ENCODE peak calls at places on chromosomes 13 and 19, in nine cellular contexts. One of them, this sample, is unnamed.

GRCh38 chr19:3547301-3547731 is 8.3 kb downstream of the TEKTIP1 start:
- DNase-seq in amygdala: no peak
- DNase-seq in neural progenitor cell: peak; percentile 27
- DNase-seq in transverse colon: no peak
- DNase-seq in T-helper 9 cell: peak; percentile 26
- DNase-seq in Daoy: no peak
- DNase-seq in GM23248: peak; percentile 53
- DNase-seq in stimulated activated CD4-positive, alpha-beta T cell treated with anti-CD3 and anti-CD28 coated beads, Interleukin-1b, Interleukin-23, amount 100 ng/mL, for 24 hours: no peak
- DNase-seq in SW 1271: no peak
- DNase-seq in this sample: no peak

GRCh38 chr19:41701401-41702075 is 6.9 kb upstream of the CEACAM5 start:
- DNase-seq in amygdala: no peak
- DNase-seq in neural progenitor cell: no peak
- DNase-seq in transverse colon: peak; percentile 70
- DNase-seq in T-helper 9 cell: no peak
- DNase-seq in Daoy: peak; percentile 55
- DNase-seq in GM23248: peak; percentile 5
- DNase-seq in stimulated activated CD4-positive, alpha-beta T cell treated with anti-CD3 and anti-CD28 coated beads, Interleukin-1b, Interleukin-23, amount 100 ng/mL, for 24 hours: no peak
- DNase-seq in SW 1271: peak; percentile 9
- DNase-seq in this sample: no peak

GRCh38 chr19:12778020-12778904 is 2.9 kb upstream of the HOOK2 start:
- DNase-seq in amygdala: peak; percentile 57
- DNase-seq in neural progenitor cell: peak; percentile 56
- DNase-seq in transverse colon: peak; percentile 78
- DNase-seq in T-helper 9 cell: no peak
- DNase-seq in Daoy: peak; percentile 84
- DNase-seq in GM23248: peak; percentile 88
- DNase-seq in stimulated activated CD4-positive, alpha-beta T cell treated with anti-CD3 and anti-CD28 coated beads, Interleukin-1b, Interleukin-23, amount 100 ng/mL, for 24 hours: no peak
- DNase-seq in SW 1271: peak; percentile 47
- DNase-seq in this sample: no peak

GRCh38 chr19:33376423-33376822 is 2.9 kb downstream of the CEBPG start:
- DNase-seq in amygdala: no peak
- DNase-seq in neural progenitor cell: no peak
- DNase-seq in transverse colon: peak; percentile 91
- DNase-seq in T-helper 9 cell: no peak
- DNase-seq in Daoy: peak; percentile 82
- DNase-seq in GM23248: peak; percentile 94
- DNase-seq in stimulated activated CD4-positive, alpha-beta T cell treated with anti-CD3 and anti-CD28 coated beads, Interleukin-1b, Interleukin-23, amount 100 ng/mL, for 24 hours: no peak
- DNase-seq in SW 1271: peak; percentile 39
- DNase-seq in this sample: peak; percentile 63

GRCh38 chr13:69585656-69586055 is 522.0 kb upstream of the ATXN8OS start:
- DNase-seq in amygdala: no peak
- DNase-seq in neural progenitor cell: no peak
- DNase-seq in transverse colon: no peak
- DNase-seq in T-helper 9 cell: no peak
- DNase-seq in Daoy: no peak
- DNase-seq in GM23248: no peak
- DNase-seq in stimulated activated CD4-positive, alpha-beta T cell treated with anti-CD3 and anti-CD28 coated beads, Interleukin-1b, Interleukin-23, amount 100 ng/mL, for 24 hours: no peak
- DNase-seq in SW 1271: peak; percentile 7
- DNase-seq in this sample: no peak

GRCh38 chr19:45117167-45117594 is 24.2 kb downstream of the PPP1R37 start:
- DNase-seq in amygdala: peak; percentile 7
- DNase-seq in neural progenitor cell: peak; percentile 63
- DNase-seq in transverse colon: peak; percentile 65
- DNase-seq in T-helper 9 cell: no peak
- DNase-seq in Daoy: peak; percentile 61
- DNase-seq in GM23248: peak; percentile 17
- DNase-seq in stimulated activated CD4-positive, alpha-beta T cell treated with anti-CD3 and anti-CD28 coated beads, Interleukin-1b, Interleukin-23, amount 100 ng/mL, for 24 hours: peak; percentile 68
- DNase-seq in SW 1271: no peak
- DNase-seq in this sample: no peak

GRCh38 chr19:45581576-45581975 is 3.0 kb downstream of the OPA3 start:
- DNase-seq in amygdala: no peak
- DNase-seq in neural progenitor cell: no peak
- DNase-seq in transverse colon: no peak
- DNase-seq in T-helper 9 cell: no peak
- DNase-seq in Daoy: no peak
- DNase-seq in GM23248: no peak
- DNase-seq in stimulated activated CD4-positive, alpha-beta T cell treated with anti-CD3 and anti-CD28 coated beads, Interleukin-1b, Interleukin-23, amount 100 ng/mL, for 24 hours: no peak
- DNase-seq in SW 1271: no peak
- DNase-seq in this sample: no peak

GRCh38 chr13:31742102-31742695 is 2.9 kb downstream of the RXFP2 start:
- DNase-seq in amygdala: peak; percentile 33
- DNase-seq in neural progenitor cell: peak; percentile 85
- DNase-seq in transverse colon: peak; percentile 55
- DNase-seq in T-helper 9 cell: peak; percentile 55
- DNase-seq in Daoy: peak; percentile 61
- DNase-seq in GM23248: peak; percentile 85
- DNase-seq in stimulated activated CD4-positive, alpha-beta T cell treated with anti-CD3 and anti-CD28 coated beads, Interleukin-1b, Interleukin-23, amount 100 ng/mL, for 24 hours: peak; percentile 32
- DNase-seq in SW 1271: peak; percentile 41
- DNase-seq in this sample: no peak

GRCh38 chr19:17405250-17406038 is at the start of gene BST2:
- DNase-seq in amygdala: peak; percentile 28
- DNase-seq in neural progenitor cell: peak; percentile 53
- DNase-seq in transverse colon: peak; percentile 51
- DNase-seq in T-helper 9 cell: no peak
- DNase-seq in Daoy: peak; percentile 80
- DNase-seq in GM23248: peak; percentile 31
- DNase-seq in stimulated activated CD4-positive, alpha-beta T cell treated with anti-CD3 and anti-CD28 coated beads, Interleukin-1b, Interleukin-23, amount 100 ng/mL, for 24 hours: peak; percentile 36
- DNase-seq in SW 1271: peak; percentile 73
- DNase-seq in this sample: no peak

GRCh38 chr13:46478641-46479040 is 74.3 kb upstream of the LRCH1 start:
- DNase-seq in amygdala: no peak
- DNase-seq in neural progenitor cell: no peak
- DNase-seq in transverse colon: no peak
- DNase-seq in T-helper 9 cell: no peak
- DNase-seq in Daoy: no peak
- DNase-seq in GM23248: peak; percentile 34
- DNase-seq in stimulated activated CD4-positive, alpha-beta T cell treated with anti-CD3 and anti-CD28 coated beads, Interleukin-1b, Interleukin-23, amount 100 ng/mL, for 24 hours: no peak
- DNase-seq in SW 1271: no peak
- DNase-seq in this sample: no peak

GRCh38 chr13:27125357-27126282 is 46.0 kb downstream of the USP12 start:
- DNase-seq in amygdala: no peak
- DNase-seq in neural progenitor cell: no peak
- DNase-seq in transverse colon: no peak
- DNase-seq in T-helper 9 cell: no peak
- DNase-seq in Daoy: no peak
- DNase-seq in GM23248: no peak
- DNase-seq in stimulated activated CD4-positive, alpha-beta T cell treated with anti-CD3 and anti-CD28 coated beads, Interleukin-1b, Interleukin-23, amount 100 ng/mL, for 24 hours: no peak
- DNase-seq in SW 1271: peak; percentile 88
- DNase-seq in this sample: no peak

GRCh38 chr19:32017341-32017948 is 328.0 kb upstream of the ZNF507 start:
- DNase-seq in amygdala: no peak
- DNase-seq in neural progenitor cell: no peak
- DNase-seq in transverse colon: no peak
- DNase-seq in T-helper 9 cell: no peak
- DNase-seq in Daoy: peak; percentile 69
- DNase-seq in GM23248: peak; percentile 47
- DNase-seq in stimulated activated CD4-positive, alpha-beta T cell treated with anti-CD3 and anti-CD28 coated beads, Interleukin-1b, Interleukin-23, amount 100 ng/mL, for 24 hours: no peak
- DNase-seq in SW 1271: no peak
- DNase-seq in this sample: no peak

GRCh38 chr13:98606296-98606695 is 29.4 kb upstream of the STK24 start:
- DNase-seq in amygdala: no peak
- DNase-seq in neural progenitor cell: peak; percentile 37
- DNase-seq in transverse colon: no peak
- DNase-seq in T-helper 9 cell: no peak
- DNase-seq in Daoy: no peak
- DNase-seq in GM23248: no peak
- DNase-seq in stimulated activated CD4-positive, alpha-beta T cell treated with anti-CD3 and anti-CD28 coated beads, Interleukin-1b, Interleukin-23, amount 100 ng/mL, for 24 hours: no peak
- DNase-seq in SW 1271: no peak
- DNase-seq in this sample: no peak

GRCh38 chr19:33487901-33488817 is 33.4 kb downstream of the PEPD start:
- DNase-seq in amygdala: no peak
- DNase-seq in neural progenitor cell: no peak
- DNase-seq in transverse colon: no peak
- DNase-seq in T-helper 9 cell: no peak
- DNase-seq in Daoy: no peak
- DNase-seq in GM23248: no peak
- DNase-seq in stimulated activated CD4-positive, alpha-beta T cell treated with anti-CD3 and anti-CD28 coated beads, Interleukin-1b, Interleukin-23, amount 100 ng/mL, for 24 hours: no peak
- DNase-seq in SW 1271: no peak
- DNase-seq in this sample: no peak

GRCh38 chr19:52590728-52591127 is 20.6 kb downstream of the ZNF701 start:
- DNase-seq in amygdala: no peak
- DNase-seq in neural progenitor cell: peak; percentile 22
- DNase-seq in transverse colon: no peak
- DNase-seq in T-helper 9 cell: no peak
- DNase-seq in Daoy: no peak
- DNase-seq in GM23248: no peak
- DNase-seq in stimulated activated CD4-positive, alpha-beta T cell treated with anti-CD3 and anti-CD28 coated beads, Interleukin-1b, Interleukin-23, amount 100 ng/mL, for 24 hours: no peak
- DNase-seq in SW 1271: no peak
- DNase-seq in this sample: no peak

GRCh38 chr19:56837004-56837403 is 3.5 kb downstream of the PEG3 start:
- DNase-seq in amygdala: peak; percentile 25
- DNase-seq in neural progenitor cell: no peak
- DNase-seq in transverse colon: no peak
- DNase-seq in T-helper 9 cell: no peak
- DNase-seq in Daoy: peak; percentile 70
- DNase-seq in GM23248: peak; percentile 18
- DNase-seq in stimulated activated CD4-positive, alpha-beta T cell treated with anti-CD3 and anti-CD28 coated beads, Interleukin-1b, Interleukin-23, amount 100 ng/mL, for 24 hours: no peak
- DNase-seq in SW 1271: no peak
- DNase-seq in this sample: no peak

GRCh38 chr19:35140898-35141626 is 2.0 kb upstream of the FXYD7 start:
- DNase-seq in amygdala: peak; percentile 95
- DNase-seq in neural progenitor cell: peak; percentile 96
- DNase-seq in transverse colon: peak; percentile 97
- DNase-seq in T-helper 9 cell: peak; percentile 98
- DNase-seq in Daoy: peak; percentile 94
- DNase-seq in GM23248: peak; percentile 92
- DNase-seq in stimulated activated CD4-positive, alpha-beta T cell treated with anti-CD3 and anti-CD28 coated beads, Interleukin-1b, Interleukin-23, amount 100 ng/mL, for 24 hours: peak; percentile 99
- DNase-seq in SW 1271: peak; percentile 82
- DNase-seq in this sample: peak; percentile 100

GRCh38 chr19:8607386-8607785 is 3.1 kb downstream of the ADAMTS10 start:
- DNase-seq in amygdala: no peak
- DNase-seq in neural progenitor cell: no peak
- DNase-seq in transverse colon: no peak
- DNase-seq in T-helper 9 cell: no peak
- DNase-seq in Daoy: peak; percentile 76
- DNase-seq in GM23248: peak; percentile 82
- DNase-seq in stimulated activated CD4-positive, alpha-beta T cell treated with anti-CD3 and anti-CD28 coated beads, Interleukin-1b, Interleukin-23, amount 100 ng/mL, for 24 hours: no peak
- DNase-seq in SW 1271: no peak
- DNase-seq in this sample: no peak

GRCh38 chr13:39448831-39449230 is 154.2 kb downstream of the LHFPL6 start:
- DNase-seq in amygdala: no peak
- DNase-seq in neural progenitor cell: peak; percentile 4
- DNase-seq in transverse colon: no peak
- DNase-seq in T-helper 9 cell: no peak
- DNase-seq in Daoy: no peak
- DNase-seq in GM23248: no peak
- DNase-seq in stimulated activated CD4-positive, alpha-beta T cell treated with anti-CD3 and anti-CD28 coated beads, Interleukin-1b, Interleukin-23, amount 100 ng/mL, for 24 hours: no peak
- DNase-seq in SW 1271: no peak
- DNase-seq in this sample: no peak

GRCh38 chr13:46142692-46143238 is 37.9 kb upstream of the CPB2 start:
- DNase-seq in amygdala: no peak
- DNase-seq in neural progenitor cell: peak; percentile 31
- DNase-seq in transverse colon: no peak
- DNase-seq in T-helper 9 cell: no peak
- DNase-seq in Daoy: no peak
- DNase-seq in GM23248: no peak
- DNase-seq in stimulated activated CD4-positive, alpha-beta T cell treated with anti-CD3 and anti-CD28 coated beads, Interleukin-1b, Interleukin-23, amount 100 ng/mL, for 24 hours: no peak
- DNase-seq in SW 1271: no peak
- DNase-seq in this sample: no peak

GRCh38 chr19:5150902-5151741 is 182.2 kb downstream of the KDM4B start:
- DNase-seq in amygdala: no peak
- DNase-seq in neural progenitor cell: no peak
- DNase-seq in transverse colon: no peak
- DNase-seq in T-helper 9 cell: no peak
- DNase-seq in Daoy: no peak
- DNase-seq in GM23248: no peak
- DNase-seq in stimulated activated CD4-positive, alpha-beta T cell treated with anti-CD3 and anti-CD28 coated beads, Interleukin-1b, Interleukin-23, amount 100 ng/mL, for 24 hours: no peak
- DNase-seq in SW 1271: no peak
- DNase-seq in this sample: no peak

GRCh38 chr13:51780099-51780498 is 23.9 kb downstream of the DHRS12 start:
- DNase-seq in amygdala: no peak
- DNase-seq in neural progenitor cell: no peak
- DNase-seq in transverse colon: no peak
- DNase-seq in T-helper 9 cell: no peak
- DNase-seq in Daoy: no peak
- DNase-seq in GM23248: no peak
- DNase-seq in stimulated activated CD4-positive, alpha-beta T cell treated with anti-CD3 and anti-CD28 coated beads, Interleukin-1b, Interleukin-23, amount 100 ng/mL, for 24 hours: no peak
- DNase-seq in SW 1271: no peak
- DNase-seq in this sample: no peak

GRCh38 chr13:101544979-101545378 is 92.5 kb downstream of the ITGBL1 start:
- DNase-seq in amygdala: no peak
- DNase-seq in neural progenitor cell: no peak
- DNase-seq in transverse colon: no peak
- DNase-seq in T-helper 9 cell: no peak
- DNase-seq in Daoy: no peak
- DNase-seq in GM23248: no peak
- DNase-seq in stimulated activated CD4-positive, alpha-beta T cell treated with anti-CD3 and anti-CD28 coated beads, Interleukin-1b, Interleukin-23, amount 100 ng/mL, for 24 hours: no peak
- DNase-seq in SW 1271: no peak
- DNase-seq in this sample: no peak

GRCh38 chr19:57830071-57830602 is at the start of gene ZNF587B:
- DNase-seq in amygdala: peak; percentile 65
- DNase-seq in neural progenitor cell: peak; percentile 95
- DNase-seq in transverse colon: peak; percentile 64
- DNase-seq in T-helper 9 cell: peak; percentile 17
- DNase-seq in Daoy: peak; percentile 44
- DNase-seq in GM23248: peak; percentile 64
- DNase-seq in stimulated activated CD4-positive, alpha-beta T cell treated with anti-CD3 and anti-CD28 coated beads, Interleukin-1b, Interleukin-23, amount 100 ng/mL, for 24 hours: no peak
- DNase-seq in SW 1271: no peak
- DNase-seq in this sample: peak; percentile 34

GRCh38 chr19:55305491-55305890 is 19.6 kb downstream of the TMEM150B start:
- DNase-seq in amygdala: no peak
- DNase-seq in neural progenitor cell: peak; percentile 76
- DNase-seq in transverse colon: no peak
- DNase-seq in T-helper 9 cell: peak; percentile 45
- DNase-seq in Daoy: peak; percentile 36
- DNase-seq in GM23248: peak; percentile 50
- DNase-seq in stimulated activated CD4-positive, alpha-beta T cell treated with anti-CD3 and anti-CD28 coated beads, Interleukin-1b, Interleukin-23, amount 100 ng/mL, for 24 hours: peak; percentile 30
- DNase-seq in SW 1271: peak; percentile 7
- DNase-seq in this sample: peak; percentile 79

GRCh38 chr19:56141416-56141992 is 417 bp downstream of the ZNF444 start:
- DNase-seq in amygdala: no peak
- DNase-seq in neural progenitor cell: peak; percentile 59
- DNase-seq in transverse colon: peak; percentile 29
- DNase-seq in T-helper 9 cell: no peak
- DNase-seq in Daoy: no peak
- DNase-seq in GM23248: peak; percentile 59
- DNase-seq in stimulated activated CD4-positive, alpha-beta T cell treated with anti-CD3 and anti-CD28 coated beads, Interleukin-1b, Interleukin-23, amount 100 ng/mL, for 24 hours: no peak
- DNase-seq in SW 1271: no peak
- DNase-seq in this sample: no peak

GRCh38 chr19:7637374-7638256 is 705 bp downstream of the STXBP2 start:
- DNase-seq in amygdala: peak; percentile 6
- DNase-seq in neural progenitor cell: peak; percentile 36
- DNase-seq in transverse colon: peak; percentile 59
- DNase-seq in T-helper 9 cell: no peak
- DNase-seq in Daoy: peak; percentile 53
- DNase-seq in GM23248: no peak
- DNase-seq in stimulated activated CD4-positive, alpha-beta T cell treated with anti-CD3 and anti-CD28 coated beads, Interleukin-1b, Interleukin-23, amount 100 ng/mL, for 24 hours: no peak
- DNase-seq in SW 1271: no peak
- DNase-seq in this sample: no peak

GRCh38 chr13:50543767-50544166 is 299.7 kb downstream of the DLEU7 start:
- DNase-seq in amygdala: no peak
- DNase-seq in neural progenitor cell: peak; percentile 26
- DNase-seq in transverse colon: no peak
- DNase-seq in T-helper 9 cell: no peak
- DNase-seq in Daoy: peak; percentile 53
- DNase-seq in GM23248: peak; percentile 84
- DNase-seq in stimulated activated CD4-positive, alpha-beta T cell treated with anti-CD3 and anti-CD28 coated beads, Interleukin-1b, Interleukin-23, amount 100 ng/mL, for 24 hours: no peak
- DNase-seq in SW 1271: no peak
- DNase-seq in this sample: no peak

GRCh38 chr19:46132508-46133100 is 8.1 kb upstream of the IGFL3 start:
- DNase-seq in amygdala: no peak
- DNase-seq in neural progenitor cell: no peak
- DNase-seq in transverse colon: no peak
- DNase-seq in T-helper 9 cell: no peak
- DNase-seq in Daoy: no peak
- DNase-seq in GM23248: peak; percentile 44
- DNase-seq in stimulated activated CD4-positive, alpha-beta T cell treated with anti-CD3 and anti-CD28 coated beads, Interleukin-1b, Interleukin-23, amount 100 ng/mL, for 24 hours: no peak
- DNase-seq in SW 1271: no peak
- DNase-seq in this sample: no peak

GRCh38 chr19:17332677-17333581 is 1.7 kb downstream of the ANO8 start:
- DNase-seq in amygdala: peak; percentile 58
- DNase-seq in neural progenitor cell: peak; percentile 77
- DNase-seq in transverse colon: no peak
- DNase-seq in T-helper 9 cell: no peak
- DNase-seq in Daoy: peak; percentile 54
- DNase-seq in GM23248: peak; percentile 62
- DNase-seq in stimulated activated CD4-positive, alpha-beta T cell treated with anti-CD3 and anti-CD28 coated beads, Interleukin-1b, Interleukin-23, amount 100 ng/mL, for 24 hours: no peak
- DNase-seq in SW 1271: peak; percentile 50
- DNase-seq in this sample: no peak